ENCODE peak calls at places on chromosomes 16 and 17, in six cellular contexts. Z is GM12864, J is fibroblast of lung, L is endothelial cell of umbilical vein, H is esophagus squamous epithelium, S is RWPE1. B is an unnamed sample.
A peak's percentile ranks its signal among the peaks of the same experiment; 100 is the strongest.

GRCh38 chr17:60563743-60564142 is 36.2 kb upstream of the PPM1D start:
- DNase-seq in S (no peak), Z (no peak), H (no peak), L (no peak), J (no peak), B (no peak)

GRCh38 chr16:89931305-89931896 is 8.3 kb downstream of the TUBB3 start:
- DNase-seq in S (no peak), Z (no peak), H (no peak), L (no peak), J (no peak), B (no peak)

GRCh38 chr16:1163567-1164055 is 10.7 kb downstream of the CACNA1H start:
- DNase-seq in Z (no peak), S (no peak), J (no peak), L (no peak), H (no peak), B (peak; percentile 21)

GRCh38 chr16:56795011-56795410 is 65.1 kb downstream of the NUP93 start:
- DNase-seq in H (no peak), J (no peak), Z (no peak), L (peak; percentile 30), S (no peak), B (no peak)

GRCh38 chr16:89360760-89361435 is 129.5 kb downstream of the ANKRD11 start:
- DNase-seq in L (peak; percentile 37), Z (peak; percentile 72), H (no peak), J (no peak), S (no peak), B (no peak)

GRCh38 chr17:10094806-10095205 is 103.6 kb downstream of the GAS7 start:
- DNase-seq in J (no peak), Z (no peak), S (no peak), L (no peak), H (no peak), B (no peak)

GRCh38 chr16:80619824-80620223 is 79.0 kb downstream of the DYNLRB2 start:
- DNase-seq in H (no peak), Z (no peak), L (no peak), S (no peak), J (no peak), B (peak; percentile 54)

GRCh38 chr16:81227780-81228179 is 10.7 kb upstream of the BCO1 start:
- DNase-seq in Z (no peak), H (no peak), J (no peak), L (no peak), S (no peak), B (no peak)

GRCh38 chr17:20091161-20092029 is 82.2 kb downstream of the SPECC1 start:
- DNase-seq in H (no peak), L (no peak), Z (no peak), J (peak; percentile 17), S (no peak), B (no peak)

GRCh38 chr17:39177256-39177655 is 11.3 kb upstream of the ARL5C start:
- DNase-seq in J (no peak), Z (no peak), H (no peak), L (no peak), S (no peak), B (no peak)

GRCh38 chr17:28216528-28216927 is 102.5 kb upstream of the TMEM97 start:
- DNase-seq in Z (no peak), S (peak; percentile 24), H (no peak), J (peak; percentile 33), L (no peak), B (peak; percentile 50)

GRCh38 chr16:15502041-15502725 is 67.8 kb downstream of the BMERB1 start:
- DNase-seq in L (peak; percentile 93), S (peak; percentile 83), J (peak; percentile 91), Z (no peak), H (no peak), B (peak; percentile 79)

GRCh38 chr16:31710880-31711279 is 162.7 kb upstream of the ZNF267 start:
- DNase-seq in H (no peak), L (no peak), J (no peak), S (no peak), Z (no peak), B (no peak)

GRCh38 chr17:73952136-73952497 is 251.4 kb upstream of the RPL38 start:
- DNase-seq in H (no peak), L (no peak), Z (no peak), J (no peak), S (no peak), B (no peak)

GRCh38 chr16:72203401-72203800 is 31.4 kb upstream of the PMFBP1 start:
- DNase-seq in Z (peak; percentile 30), J (peak; percentile 18), H (no peak), S (peak; percentile 11), L (peak; percentile 83), B (peak; percentile 30)

GRCh38 chr17:10271004-10271620 is 72.7 kb upstream of the GAS7 start:
- DNase-seq in L (no peak), J (no peak), S (no peak), Z (no peak), H (no peak), B (no peak)

GRCh38 chr17:21361020-21361809 is 14.9 kb upstream of the KCNJ12 start:
- DNase-seq in S (no peak), L (no peak), J (no peak), Z (no peak), H (no peak), B (no peak)

GRCh38 chr16:4217246-4218131 is 24.4 kb downstream of the SRL start:
- DNase-seq in L (no peak), Z (no peak), H (no peak), S (no peak), J (peak; percentile 53), B (no peak)

GRCh38 chr16:3118204-3118790 is 5.9 kb downstream of the ZNF205 start:
- DNase-seq in Z (no peak), J (no peak), H (no peak), S (no peak), L (no peak), B (no peak)

GRCh38 chr16:50742521-50743150 is 750 bp downstream of the CYLD start:
- DNase-seq in Z (no peak), L (peak; percentile 20), H (no peak), S (peak; percentile 36), J (peak; percentile 33), B (peak; percentile 55)

GRCh38 chr17:1650731-1651558 is 1.3 kb upstream of the RILP start:
- DNase-seq in H (no peak), L (no peak), S (no peak), Z (no peak), J (no peak), B (no peak)

GRCh38 chr16:51876934-51877333 is 670.0 kb downstream of the TOX3 start:
- DNase-seq in Z (no peak), S (no peak), H (no peak), J (peak; percentile 28), L (no peak), B (no peak)

GRCh38 chr16:71927383-71927782 is 32.1 kb downstream of the IST1 start:
- DNase-seq in L (peak; percentile 90), J (peak; percentile 87), Z (no peak), S (peak; percentile 74), H (no peak), B (peak; percentile 95)

GRCh38 chr17:13650096-13650675 is 48.5 kb upstream of the HS3ST3A1 start:
- DNase-seq in J (peak; percentile 65), S (no peak), L (no peak), H (no peak), Z (no peak), B (no peak)

GRCh38 chr17:63842173-63842539 is 329 bp downstream of the SMARCD2 start:
- DNase-seq in J (peak; percentile 14), S (no peak), Z (no peak), H (peak; percentile 44), L (peak; percentile 44), B (no peak)

GRCh38 chr16:49674255-49674980 is 181.5 kb downstream of the ZNF423 start:
- DNase-seq in L (no peak), Z (no peak), S (no peak), H (no peak), J (no peak), B (no peak)

GRCh38 chr17:39166437-39167335 is 725 bp upstream of the ARL5C start:
- DNase-seq in H (no peak), L (no peak), Z (no peak), J (no peak), S (no peak), B (no peak)

GRCh38 chr17:29880031-29880430 is 50.0 kb downstream of the SSH2 start:
- DNase-seq in H (no peak), S (no peak), L (no peak), Z (no peak), J (no peak), B (no peak)
- TF ChIP-seq CTCF in H (no peak), S (no peak), L (no peak), Z (no peak), J (no peak), B (no peak)

GRCh38 chr17:49997256-49997735 is 2.3 kb upstream of the DLX3 start:
- DNase-seq in L (no peak), H (no peak), S (no peak), J (no peak), Z (no peak), B (no peak)

GRCh38 chr17:49996121-49996494 is 1.1 kb upstream of the DLX3 start:
- DNase-seq in S (no peak), H (no peak), L (no peak), Z (no peak), J (no peak), B (no peak)

GRCh38 chr17:49997773-49998703 is 3.0 kb upstream of the DLX3 start:
- DNase-seq in L (peak; percentile 74), Z (peak; percentile 64), H (no peak), S (peak; percentile 89), J (peak; percentile 82), B (peak; percentile 73)

GRCh38 chr17:49995055-49995738 is at the start of gene DLX3:
- DNase-seq in H (no peak), S (peak; percentile 86), J (peak; percentile 59), Z (no peak), L (peak; percentile 45), B (peak; percentile 55)

GRCh38 chr17:49996495-49997255 is 1.7 kb upstream of the DLX3 start:
- DNase-seq in H (no peak), L (peak; percentile 37), Z (no peak), S (peak; percentile 66), J (peak; percentile 17), B (no peak)
- TF ChIP-seq CTCF in H (peak; percentile 99), L (peak; percentile 98), Z (peak; percentile 98), S (peak; percentile 98), J (peak; percentile 87), B (peak; percentile 100)

GRCh38 chr16:62068747-62069146 is 32.5 kb upstream of the CDH8 start:
- DNase-seq in J (no peak), S (peak; percentile 5), L (no peak), Z (no peak), H (no peak), B (no peak)
- TF ChIP-seq CTCF in J (no peak), S (no peak), L (no peak), Z (peak; percentile 42), H (no peak), B (no peak)

GRCh38 chr16:85556456-85557082 is 56.6 kb upstream of the GSE1 start:
- DNase-seq in J (no peak), Z (no peak), L (no peak), S (peak; percentile 71), H (no peak), B (no peak)

GRCh38 chr16:85557976-85558589 is 55.0 kb upstream of the GSE1 start:
- DNase-seq in S (peak; percentile 55), L (no peak), Z (no peak), H (no peak), J (no peak), B (no peak)

GRCh38 chr16:85554791-85555548 is 58.2 kb upstream of the GSE1 start:
- DNase-seq in H (no peak), S (peak; percentile 82), L (peak; percentile 50), Z (no peak), J (peak; percentile 77), B (peak; percentile 50)

GRCh38 chr16:85555549-85556455 is 57.3 kb upstream of the GSE1 start:
- DNase-seq in S (peak; percentile 14), L (no peak), H (no peak), Z (no peak), J (no peak), B (no peak)

GRCh38 chr16:85557083-85557975 is 55.8 kb upstream of the GSE1 start:
- DNase-seq in H (no peak), L (no peak), S (peak; percentile 81), Z (no peak), J (no peak), B (no peak)
- TF ChIP-seq CTCF in H (peak; percentile 8), L (no peak), S (peak; percentile 33), Z (no peak), J (peak; percentile 13), B (peak; percentile 57)